ENCODE peak calls at places on chromosomes 5 and 9, in five cellular contexts. E, X, F, Z and A are unnamed samples.

GRCh38 chr9:117734523-117735314 is 30.5 kb downstream of the TLR4 start:
- DNase-seq in E (no peak), F (no peak), Z (no peak), X (no peak), A (no peak)

GRCh38 chr5:108148715-108149139 is 233.2 kb downstream of the FBXL17 start:
- DNase-seq in Z (peak), X (no peak), E (no peak), F (no peak), A (peak)

GRCh38 chr5:150272531-150272930 is 17.0 kb downstream of the CAMK2A start:
- DNase-seq in E (no peak), F (no peak), Z (peak), X (no peak), A (no peak)

GRCh38 chr9:88051138-88051537 is 76.8 kb upstream of the CDK20 start:
- DNase-seq in Z (no peak), F (no peak), X (no peak), E (no peak), A (no peak)

GRCh38 chr5:107553063-107553676 is 117.6 kb downstream of the EFNA5 start:
- DNase-seq in E (no peak), X (no peak), Z (peak), F (no peak), A (no peak)

GRCh38 chr5:160311491-160312138 is 749 bp downstream of the CCNJL start:
- DNase-seq in Z (no peak), F (no peak), E (peak), X (no peak), A (no peak)

GRCh38 chr5:151770383-151771258 is 1.1 kb upstream of the G3BP1 start:
- DNase-seq in X (peak), F (peak), Z (peak), E (peak), A (no peak)

GRCh38 chr9:133333566-133333965 is 2.4 kb downstream of the SURF6 start:
- DNase-seq in E (peak), Z (no peak), F (no peak), X (peak), A (no peak)

GRCh38 chr5:87210076-87210475 is 57.6 kb upstream of the RASA1 start:
- DNase-seq in E (no peak), Z (peak), F (no peak), X (no peak), A (no peak)

GRCh38 chr5:949275-949543 is 56.5 kb downstream of the TRIP13 start:
- DNase-seq in E (no peak), X (no peak), F (no peak), Z (no peak), A (no peak)

GRCh38 chr9:131635285-131635684 is 90.0 kb downstream of the PRRT1B start:
- DNase-seq in X (peak), E (peak), Z (peak), F (no peak), A (peak)

DNA sequence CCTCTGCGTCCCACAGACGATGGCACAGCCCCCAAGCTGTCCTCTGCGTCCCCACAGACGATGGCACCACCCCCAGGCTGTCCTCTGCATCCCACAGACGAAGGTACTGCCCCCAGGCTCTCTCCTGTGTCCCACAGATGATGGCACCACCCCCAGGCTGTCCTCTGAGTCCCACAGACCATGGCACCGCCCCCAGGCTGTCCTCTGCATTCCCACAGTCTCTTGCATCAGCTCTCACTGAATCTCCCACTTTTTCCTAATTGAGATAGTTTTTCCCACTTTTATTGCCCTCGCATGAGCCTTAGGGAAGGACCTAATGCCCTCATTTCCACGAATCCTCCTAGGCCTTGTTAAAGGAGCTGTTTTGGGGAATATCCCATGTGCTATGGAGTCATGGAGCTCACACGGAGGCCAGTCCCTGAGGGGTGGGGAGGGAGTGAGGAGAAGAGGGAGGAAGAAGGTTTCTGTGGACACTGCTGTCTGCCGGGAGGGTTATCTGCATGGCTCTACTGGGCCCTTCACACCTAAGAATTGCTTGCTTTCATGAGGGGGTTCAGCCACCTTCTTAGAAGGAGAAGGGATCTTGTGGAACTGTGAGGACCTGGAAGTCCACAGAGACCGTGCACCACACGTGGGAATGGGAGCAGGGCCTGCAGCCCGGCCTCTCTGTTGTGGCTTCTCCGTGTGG is 58.2 kb upstream of the PTCH1 start:
- DNase-seq in X (no peak), Z (no peak), F (no peak), E (no peak), A (no peak)
- H3K27ac ChIP-seq in X (no peak), Z (no peak), F (no peak), E (no peak), A (no peak)

GRCh38 chr9:97907051-97907450 is 15.2 kb downstream of the TRMO start:
- DNase-seq in X (no peak), Z (no peak), F (no peak), E (no peak), A (no peak)
- H3K27ac ChIP-seq in X (no peak), Z (no peak), F (peak), E (peak), A (no peak)

GRCh38 chr9:96509026-96509425 is 59.1 kb downstream of the HABP4 start:
- DNase-seq in E (no peak), F (no peak), Z (no peak), X (no peak), A (no peak)
- H3K27ac ChIP-seq in E (peak), F (peak), Z (no peak), X (no peak), A (no peak)

GRCh38 chr9:134666801-134667200 is 25.2 kb downstream of the COL5A1 start:
- DNase-seq in E (no peak), F (no peak), X (no peak), Z (peak), A (no peak)
- H3K27ac ChIP-seq in E (no peak), F (no peak), X (no peak), Z (no peak), A (no peak)

GRCh38 chr9:106947501-106947900 is 84.5 kb downstream of the ZNF462 start:
- DNase-seq in Z (no peak), X (no peak), E (no peak), F (no peak), A (no peak)

GRCh38 chr9:106947097-106947496 is 84.1 kb downstream of the ZNF462 start:
- DNase-seq in X (no peak), Z (peak), E (no peak), F (no peak), A (no peak)

GRCh38 chr9:106941901-106942300 is 78.9 kb downstream of the ZNF462 start:
- DNase-seq in E (no peak), Z (no peak), F (no peak), X (no peak), A (no peak)

GRCh38 chr9:106945727-106946690 is 83.0 kb downstream of the ZNF462 start:
- DNase-seq in Z (peak), E (no peak), F (no peak), X (no peak), A (no peak)
- H3K27ac ChIP-seq in Z (no peak), E (peak), F (no peak), X (peak), A (no peak)

DNA sequence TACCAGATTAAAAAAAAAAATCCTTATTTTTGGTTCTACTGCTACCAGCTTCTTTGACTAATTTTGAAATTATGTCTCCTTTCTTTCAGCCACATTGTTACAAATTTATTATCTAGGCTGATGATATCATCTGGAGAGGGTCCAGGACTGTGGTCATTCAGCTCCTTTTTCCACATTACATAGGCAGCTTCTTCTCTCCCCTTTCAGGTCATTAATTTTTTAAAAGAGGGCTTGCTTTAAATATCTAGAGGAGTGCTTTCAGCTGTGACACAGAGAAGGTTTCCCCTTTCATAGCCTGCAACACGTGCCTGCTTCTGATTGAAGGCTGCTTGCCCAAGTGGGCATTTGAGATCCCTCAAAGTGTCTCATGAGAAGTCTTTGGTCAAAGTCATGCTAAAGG is 155.7 kb upstream of the PAPPA start:
- DNase-seq in X (peak), E (no peak), F (no peak), Z (peak), A (no peak)
- H3K27ac ChIP-seq in X (no peak), E (no peak), F (no peak), Z (peak), A (no peak)

DNA sequence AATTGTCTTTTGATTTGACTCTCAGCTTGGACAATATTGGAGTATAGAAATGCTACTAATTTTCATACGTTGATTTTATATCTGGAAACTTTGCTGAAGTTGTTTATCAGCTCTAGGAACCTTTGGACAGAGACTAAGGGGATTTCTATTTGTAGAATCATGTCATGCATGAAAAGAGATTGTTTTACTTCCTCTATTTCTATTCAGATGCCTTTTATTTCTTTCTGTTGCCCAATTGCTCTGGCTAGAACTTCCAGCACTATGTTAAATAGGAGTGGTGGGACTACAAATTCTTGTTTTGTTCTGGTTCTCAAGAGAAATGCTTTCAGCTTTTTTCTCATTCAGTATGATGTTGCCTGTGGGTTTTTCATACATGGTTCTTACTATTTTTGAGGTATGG is 112.8 kb upstream of the CDH12 start:
- DNase-seq in X (no peak), E (no peak), F (no peak), Z (no peak), A (no peak)
- H3K27ac ChIP-seq in X (no peak), E (no peak), F (no peak), Z (no peak), A (no peak)

DNA sequence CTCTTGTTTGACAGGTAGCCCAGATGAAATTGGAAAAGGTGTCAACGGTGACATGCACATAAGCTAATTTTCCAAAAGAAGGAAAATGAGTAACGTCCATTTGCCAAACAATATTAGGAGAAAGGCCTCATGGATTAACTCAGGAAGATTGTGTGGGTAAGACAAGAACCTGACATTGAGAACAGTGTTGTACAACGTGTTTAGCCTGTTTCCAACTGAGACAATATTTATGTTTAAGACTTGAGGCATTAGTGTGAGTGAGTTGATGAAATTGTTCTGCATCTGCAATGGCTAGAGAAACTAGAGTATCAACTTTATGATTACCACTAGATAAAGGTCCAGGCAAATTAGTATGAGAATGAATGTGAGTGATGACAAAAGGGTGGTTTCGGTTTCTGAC is 191.3 kb upstream of the RAI14 start:
- DNase-seq in E (no peak), F (no peak), Z (no peak), X (no peak), A (no peak)
- H3K27ac ChIP-seq in E (no peak), F (no peak), Z (no peak), X (no peak), A (no peak)

GRCh38 chr9:124550080-124550479 is 42.9 kb upstream of the NR5A1 start:
- DNase-seq in Z (no peak), X (no peak), F (no peak), E (no peak), A (no peak)
- H3K27ac ChIP-seq in Z (no peak), X (no peak), F (no peak), E (no peak), A (no peak)

GRCh38 chr5:133344266-133344665 is 268.1 kb downstream of the FSTL4 start:
- DNase-seq in X (no peak), Z (no peak), F (no peak), E (no peak), A (no peak)

GRCh38 chr5:133343196-133343595 is 269.1 kb downstream of the FSTL4 start:
- DNase-seq in Z (no peak), F (no peak), X (no peak), E (no peak), A (no peak)

GRCh38 chr5:133353741-133354140 is 258.6 kb downstream of the FSTL4 start:
- DNase-seq in F (no peak), X (no peak), Z (no peak), E (no peak), A (no peak)

GRCh38 chr5:133347039-133347438 is 265.3 kb downstream of the FSTL4 start:
- DNase-seq in E (no peak), X (no peak), Z (no peak), F (no peak), A (no peak)

DNA sequence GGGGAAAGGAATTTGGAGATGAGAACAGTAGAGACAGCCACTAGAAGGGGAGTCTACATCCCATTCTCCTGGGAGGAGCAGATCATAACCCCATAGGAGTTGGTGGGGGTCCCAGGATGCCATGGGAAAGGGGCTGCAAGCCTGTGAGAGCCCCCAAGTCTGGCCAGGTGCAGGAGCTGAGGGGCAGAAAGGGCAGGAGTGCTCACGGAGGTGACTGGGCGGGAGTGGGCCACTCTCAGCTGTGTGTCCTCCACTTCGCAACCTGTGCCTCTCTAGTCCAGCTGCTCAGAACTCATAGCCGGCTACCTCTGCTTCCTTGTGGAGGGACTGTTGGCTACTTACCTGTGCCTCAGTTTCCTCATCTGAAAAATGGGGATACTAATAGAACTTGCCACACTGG is 263.9 kb downstream of the FSTL4 start:
- DNase-seq in F (no peak), Z (no peak), E (no peak), X (no peak), A (no peak)
- H3K27ac ChIP-seq in F (no peak), Z (no peak), E (no peak), X (no peak), A (no peak)